ENCODE peak calls at places on chromosomes 3 and 15, in four cellular contexts. Z is stimulated activated CD8-positive, alpha-beta memory T cell treated with anti-CD3 and anti-CD28 coated beads, Interleukin-12 subunit alpha, Interleukin-12 subunit beta, amount 100 ng/mL, for 1 hour; S is neural crest cell; A is MV-4-11. I is an unnamed sample.

GRCh38 chr3:167228135-167228534 is 152.0 kb downstream of the ZBBX start:
- DNase-seq in Z (no peak), S (no peak), A (peak; percentile 73), I (peak; percentile 15)

GRCh38 chr3:46025139-46025538 is 2.1 kb downstream of the XCR1 start:
- DNase-seq in Z (no peak), S (no peak), A (no peak), I (no peak)

GRCh38 chr3:186828340-186828739 is 14.2 kb upstream of the ADIPOQ start:
- DNase-seq in Z (no peak), S (no peak), A (no peak), I (no peak)

GRCh38 chr3:193743702-193744047 is 150.7 kb downstream of the OPA1 start:
- DNase-seq in Z (no peak), S (no peak), A (peak; percentile 1), I (peak; percentile 38)

GRCh38 chr3:119579366-119580147 is at the start of gene ADPRH:
- DNase-seq in Z (no peak), S (peak; percentile 59), A (peak; percentile 63), I (peak; percentile 75)

GRCh38 chr3:18076301-18076700 is 333.9 kb upstream of the TBC1D5 start:
- DNase-seq in Z (no peak), S (no peak), A (no peak), I (no peak)

GRCh38 chr3:157335677-157336076 is 101.0 kb upstream of the PTX3 start:
- DNase-seq in Z (no peak), S (peak; percentile 57), A (no peak), I (peak; percentile 15)

GRCh38 chr15:94592495-94592894 is 361.1 kb downstream of the MCTP2 start:
- DNase-seq in Z (no peak), S (no peak), A (no peak), I (peak; percentile 82)

GRCh38 chr3:17182158-17182557 is 297.4 kb downstream of the PLCL2 start:
- DNase-seq in Z (no peak), S (no peak), A (no peak), I (no peak)

GRCh38 chr3:121836069-121836468 is 1.1 kb downstream of the EAF2 start:
- DNase-seq in Z (no peak), S (no peak), A (peak; percentile 77), I (peak; percentile 57)

GRCh38 chr3:26438325-26438940 is 184.1 kb upstream of the LRRC3B start:
- DNase-seq in Z (no peak), S (no peak), A (no peak), I (no peak)

GRCh38 chr15:63089260-63090043 is 32.2 kb upstream of the LACTB start:
- DNase-seq in Z (no peak), S (no peak), A (no peak), I (peak; percentile 81)

GRCh38 chr3:2485027-2485375 is 386.3 kb downstream of the CNTN4 start:
- DNase-seq in Z (no peak), S (no peak), A (no peak), I (no peak)

GRCh38 chr15:89728254-89728653 is 22.8 kb downstream of the MESP1 start:
- DNase-seq in Z (no peak), S (no peak), A (peak; percentile 29), I (no peak)

GRCh38 chr15:69578792-69579587 is 126.4 kb downstream of the RPLP1 start:
- DNase-seq in Z (no peak), S (no peak), A (no peak), I (no peak)